ENCODE peak calls at places on chromosome 4, in seven cellular contexts. N is fibroblast of pulmonary artery; L is dermis microvascular lymphatic vessel endothelial cell; D is CD8-positive, alpha-beta memory T cell; G is posterior cingulate gyrus; Z is vagina; F is GM23338. J is an unnamed sample.
A peak's percentile ranks its signal among the peaks of the same experiment; 100 is the strongest.

GRCh38 chr4:89757154-89757723 is 79.7 kb downstream of the SNCA start:
- DNase-seq in N (no peak), L (no peak), D (no peak), G (no peak), Z (no peak), F (no peak), J (no peak)

GRCh38 chr4:4185528-4185927 is 41.2 kb downstream of the OTOP1 start:
- DNase-seq in N (no peak), L (no peak), D (no peak), G (no peak), Z (no peak), F (no peak), J (no peak)

GRCh38 chr4:158938462-158939044 is 164.3 kb upstream of the RAPGEF2 start:
- DNase-seq in N (peak; percentile 16), L (no peak), D (no peak), G (no peak), Z (no peak), F (peak; percentile 17), J (no peak)

GRCh38 chr4:87068591-87069021 is 133.8 kb downstream of the AFF1 start:
- DNase-seq in N (peak; percentile 56), L (no peak), D (no peak), G (peak; percentile 18), Z (no peak), F (no peak), J (no peak)

GRCh38 chr4:15438939-15439524 is 11.2 kb downstream of the C1QTNF7 start:
- DNase-seq in N (no peak), L (no peak), D (no peak), G (no peak), Z (no peak), F (no peak), J (no peak)

GRCh38 chr4:6891436-6892170 is 18.0 kb upstream of the TBC1D14 start:
- DNase-seq in N (peak; percentile 22), L (no peak), D (no peak), G (no peak), Z (no peak), F (no peak), J (no peak)

GRCh38 chr4:98938386-98938785 is 9.5 kb upstream of the EIF4E start:
- DNase-seq in N (peak; percentile 57), L (no peak), D (no peak), G (no peak), Z (no peak), F (no peak), J (no peak)

GRCh38 chr4:38993683-38994082 is 38.5 kb downstream of the TMEM156 start:
- DNase-seq in N (no peak), L (no peak), D (no peak), G (no peak), Z (no peak), F (peak; percentile 28), J (no peak)

GRCh38 chr4:87092389-87093141 is 127.9 kb downstream of the KLHL8 start:
- DNase-seq in N (peak; percentile 92), L (peak; percentile 42), D (no peak), G (no peak), Z (no peak), F (no peak), J (no peak)

GRCh38 chr4:119149110-119149509 is 13.5 kb downstream of the MYOZ2 start:
- DNase-seq in N (peak; percentile 18), L (no peak), D (no peak), G (no peak), Z (no peak), F (peak; percentile 16), J (no peak)

GRCh38 chr4:15668566-15669435 is 12.8 kb upstream of the FAM200B start:
- DNase-seq in N (no peak), L (no peak), D (no peak), G (no peak), Z (no peak), F (no peak), J (no peak)

GRCh38 chr4:65510976-65511375 is 159.3 kb downstream of the EPHA5 start:
- DNase-seq in N (peak; percentile 61), L (no peak), D (no peak), G (no peak), Z (no peak), F (no peak), J (no peak)

GRCh38 chr4:75671802-75672421 is 1.3 kb downstream of the G3BP2 start:
- DNase-seq in N (peak; percentile 16), L (no peak), D (no peak), G (no peak), Z (no peak), F (no peak), J (no peak)